ENCODE peak calls at places on chromosome 6, in seven cellular contexts. X is suprapubic skin; K is cardiac muscle cell; I is CD8-positive, alpha-beta T cell; A is A549; N is uterus; M is breast epithelium. C is an unnamed sample.

GRCh38 chr6:133854633-133855598 is 34.0 kb upstream of the TCF21 start:
- DNase-seq in X (no peak), K (peak; percentile 42), I (no peak), A (no peak), N (no peak), M (no peak), C (no peak)

GRCh38 chr6:27668442-27669275 is 195.8 kb upstream of the ZNF184 start:
- DNase-seq in X (no peak), K (peak; percentile 50), I (no peak), A (no peak), N (peak; percentile 28), M (no peak), C (no peak)

GRCh38 chr6:114432380-114432779 is 89.6 kb upstream of the HS3ST5 start:
- DNase-seq in X (no peak), K (peak; percentile 49), I (no peak), A (no peak), N (no peak), M (no peak), C (no peak)

GRCh38 chr6:80771941-80772340 is 665.5 kb downstream of the BCKDHB start:
- DNase-seq in X (no peak), K (peak; percentile 68), I (no peak), A (no peak), N (no peak), M (no peak), C (no peak)

GRCh38 chr6:52539607-52540006 is 37.3 kb downstream of the TRAM2 start:
- DNase-seq in X (no peak), K (no peak), I (no peak), A (no peak), N (no peak), M (no peak), C (no peak)

GRCh38 chr6:30955367-30956042 is 14.7 kb downstream of the MUCL3 start:
- DNase-seq in X (peak; percentile 74), K (peak; percentile 65), I (peak; percentile 46), A (no peak), N (peak; percentile 42), M (no peak), C (peak; percentile 60)

GRCh38 chr6:29419516-29419915 is 4.8 kb downstream of the OR12D1 start:
- DNase-seq in X (no peak), K (no peak), I (no peak), A (no peak), N (no peak), M (no peak), C (no peak)

GRCh38 chr6:83431545-83432165 is 804 bp upstream of the ME1 start:
- DNase-seq in X (no peak), K (no peak), I (no peak), A (no peak), N (no peak), M (no peak), C (peak; percentile 87)

GRCh38 chr6:151537561-151537960 is 43.7 kb downstream of the CCDC170 start:
- DNase-seq in X (no peak), K (no peak), I (no peak), A (no peak), N (no peak), M (no peak), C (no peak)

GRCh38 chr6:83221302-83221701 is 28.1 kb downstream of the RWDD2A start:
- DNase-seq in X (no peak), K (no peak), I (no peak), A (no peak), N (no peak), M (no peak), C (no peak)

GRCh38 chr6:34484391-34484790 is 18.5 kb downstream of the PACSIN1 start:
- DNase-seq in X (no peak), K (no peak), I (no peak), A (no peak), N (no peak), M (no peak), C (no peak)

DNA sequence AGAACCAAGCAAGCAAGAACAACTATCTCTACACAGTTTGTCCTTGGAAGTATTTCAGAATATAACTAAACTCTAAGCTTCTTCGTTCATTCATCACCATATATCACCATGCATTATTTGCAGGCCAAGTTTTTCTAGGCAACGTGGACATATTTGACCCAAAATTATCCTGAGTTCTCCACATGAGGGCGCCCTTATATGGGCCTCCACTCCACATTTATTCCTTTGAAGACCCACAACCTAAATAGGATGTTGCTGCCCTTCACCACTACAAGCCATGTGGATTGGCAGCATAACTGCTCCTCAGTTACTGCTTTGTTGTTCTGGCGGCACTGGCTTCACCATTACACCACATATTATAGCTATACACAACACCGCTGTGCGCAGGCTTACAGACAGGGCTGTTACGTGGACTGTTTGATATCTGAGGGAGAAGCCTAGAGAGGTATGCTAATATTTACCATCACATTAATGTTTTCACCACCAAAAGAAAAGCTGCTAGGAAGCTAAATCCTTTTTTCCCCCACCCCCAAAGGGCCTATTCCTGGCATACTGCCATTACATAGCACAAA is 411.8 kb downstream of the C6orf118 start:
- DNase-seq in X (no peak), K (no peak), I (no peak), A (no peak), N (no peak), M (no peak), C (no peak)
- TF ChIP-seq CTCF in X (no peak), K (no peak), I (no peak), A (no peak), N (no peak), M (no peak), C (no peak)

GRCh38 chr6:132401941-132402275 is 633 bp upstream of the MOXD1 start:
- DNase-seq in X (no peak), K (no peak), I (no peak), A (no peak), N (no peak), M (no peak), C (no peak)

GRCh38 chr6:132395015-132395597 is 6.2 kb downstream of the MOXD1 start:
- DNase-seq in X (no peak), K (no peak), I (no peak), A (no peak), N (no peak), M (no peak), C (no peak)

GRCh38 chr6:132401120-132401940 is at the start of gene MOXD1:
- DNase-seq in X (peak; percentile 65), K (peak; percentile 71), I (no peak), A (peak; percentile 20), N (peak; percentile 64), M (no peak), C (peak; percentile 22)

GRCh38 chr6:132400641-132401119 is 595 bp downstream of the MOXD1 start:
- DNase-seq in X (no peak), K (peak; percentile 15), I (no peak), A (no peak), N (peak; percentile 20), M (no peak), C (no peak)

DNA sequence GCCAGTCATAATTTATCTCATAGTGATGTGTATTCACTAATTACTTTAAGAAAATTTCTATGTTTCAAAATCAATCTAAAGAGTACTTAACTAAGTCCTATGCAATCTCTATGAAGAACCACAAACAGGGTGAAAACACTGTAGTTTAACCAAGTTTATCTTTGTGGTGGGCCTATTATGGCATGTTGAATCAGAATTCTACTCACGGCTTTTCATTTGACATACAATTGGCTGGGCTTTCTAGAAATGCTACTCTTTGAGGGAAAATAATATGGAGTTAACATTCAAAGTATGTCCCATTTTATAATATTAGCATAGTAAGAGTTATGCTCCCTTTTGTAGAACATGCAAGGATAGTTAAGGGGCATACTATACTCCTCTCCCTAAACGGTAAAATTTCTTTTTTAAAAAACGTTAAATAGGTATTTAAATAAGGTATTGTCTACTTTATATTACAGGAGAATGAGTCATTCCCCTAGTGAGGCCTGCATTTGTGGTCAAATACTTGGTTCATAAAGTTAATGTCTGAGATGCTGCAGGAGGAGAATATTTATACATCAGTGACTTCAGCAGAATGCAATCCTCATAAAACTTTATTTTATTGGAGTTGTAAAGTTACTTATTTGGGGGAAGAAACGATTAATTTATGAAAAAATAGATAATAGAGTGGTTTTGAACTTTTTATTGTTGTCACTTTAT is 1.8 kb downstream of the MOXD1 start:
- DNase-seq in X (no peak), K (no peak), I (no peak), A (no peak), N (no peak), M (no peak), C (no peak)
- H3K4me3 ChIP-seq in X (peak overlapping the region; percentile 90), K (no peak overlapping the region), I (no peak overlapping the region), A (no peak overlapping the region), N (peak overlapping the region; percentile 53), M (no peak overlapping the region), C (no peak overlapping the region)

DNA sequence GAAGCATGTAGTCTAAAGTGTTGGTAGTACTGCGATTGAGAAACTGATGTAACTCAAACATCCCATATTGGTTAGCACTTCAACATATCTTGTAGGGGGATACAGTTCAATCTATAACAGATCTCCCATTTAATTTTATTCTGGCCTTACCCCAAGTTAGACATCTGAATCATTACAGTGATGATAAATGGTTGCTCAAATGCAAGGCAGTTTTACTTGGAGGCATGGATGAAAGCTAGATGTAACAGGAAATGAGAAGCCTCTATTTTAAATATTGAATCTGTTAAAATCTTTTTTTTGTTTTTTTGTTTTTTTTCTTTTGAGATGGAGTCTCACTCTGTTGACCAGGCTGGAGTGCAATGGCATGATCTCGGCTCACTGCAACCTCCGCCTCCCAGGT is 44.2 kb upstream of the FAM50B start:
- DNase-seq in X (no peak), K (no peak), I (no peak), A (no peak), N (no peak), M (no peak), C (no peak)
- H3K4me1 ChIP-seq in X (peaks cover 17% of the 10 kb centered on the region), K (peaks cover 11% of the 10 kb centered on the region), I (no peaks in the 10 kb centered on the region), A (peaks cover 44% of the 10 kb centered on the region), N (no peaks in the 10 kb centered on the region), M (no peaks in the 10 kb centered on the region), C (no peaks in the 10 kb centered on the region)

GRCh38 chr6:107517274-107517673 is 27.4 kb downstream of the SOBP start:
- DNase-seq in X (no peak), K (no peak), I (no peak), A (no peak), N (no peak), M (no peak), C (no peak)
- TF ChIP-seq CTCF in X (no peak), K (no peak), I (no peak), A (no peak), N (no peak), M (no peak), C (no peak)

GRCh38 chr6:166803455-166803854 is 152.9 kb downstream of the RNASET2 start:
- DNase-seq in X (no peak), K (no peak), I (no peak), A (no peak), N (no peak), M (no peak), C (no peak)
- H3K4me3 ChIP-seq in X (no peak overlapping the region), K (no peak overlapping the region), I (no peak overlapping the region), A (no peak overlapping the region), N (no peak overlapping the region), M (no peak overlapping the region), C (no peak overlapping the region)